ENCODE peak calls at places on chromosomes 2 and 18, in eight cellular contexts. One of them, this sample, is unnamed.
A peak's percentile ranks its signal among the peaks of the same experiment; 100 is the strongest.

GRCh38 chr2:190663839-190664238 is 15.0 kb downstream of the NAB1 start:
- DNase-seq in A673: no peak
- DNase-seq in CD4-positive, CD25-positive, alpha-beta regulatory T cell: no peak
- DNase-seq in PC-3: peak; percentile 12
- DNase-seq in pancreas: no peak
- DNase-seq in prostate gland: no peak
- DNase-seq in aorta: no peak
- DNase-seq in CD8-positive, alpha-beta memory T cell: no peak
- DNase-seq in this sample: no peak

GRCh38 chr2:214830794-214831346 is 21.4 kb upstream of the BARD1 start:
- DNase-seq in CD8-positive, alpha-beta memory T cell: no peak
- DNase-seq in pancreas: no peak
- DNase-seq in CD4-positive, CD25-positive, alpha-beta regulatory T cell: peak; percentile 22
- DNase-seq in aorta: no peak
- DNase-seq in PC-3: peak; percentile 52
- DNase-seq in prostate gland: no peak
- DNase-seq in A673: peak; percentile 18
- DNase-seq in this sample: no peak

GRCh38 chr18:55998071-55998522 is 410.1 kb upstream of the TCF4 start:
- DNase-seq in prostate gland: peak; percentile 15
- DNase-seq in CD8-positive, alpha-beta memory T cell: no peak
- DNase-seq in pancreas: peak; percentile 40
- DNase-seq in A673: peak; percentile 4
- DNase-seq in CD4-positive, CD25-positive, alpha-beta regulatory T cell: no peak
- DNase-seq in aorta: no peak
- DNase-seq in PC-3: no peak
- DNase-seq in this sample: peak; percentile 72

GRCh38 chr18:28201056-28201455 is 24.1 kb upstream of the CDH2 start:
- DNase-seq in PC-3: no peak
- DNase-seq in A673: no peak
- DNase-seq in CD8-positive, alpha-beta memory T cell: no peak
- DNase-seq in prostate gland: no peak
- DNase-seq in aorta: no peak
- DNase-seq in CD4-positive, CD25-positive, alpha-beta regulatory T cell: no peak
- DNase-seq in pancreas: no peak
- DNase-seq in this sample: no peak

GRCh38 chr2:57987835-57988573 is 58.6 kb upstream of the VRK2 start:
- DNase-seq in prostate gland: no peak
- DNase-seq in aorta: no peak
- DNase-seq in PC-3: peak; percentile 76
- DNase-seq in CD8-positive, alpha-beta memory T cell: no peak
- DNase-seq in A673: no peak
- DNase-seq in pancreas: no peak
- DNase-seq in CD4-positive, CD25-positive, alpha-beta regulatory T cell: no peak
- DNase-seq in this sample: no peak

GRCh38 chr18:26656944-26657536 is 108.7 kb upstream of the KCTD1 start:
- DNase-seq in A673: peak; percentile 33
- DNase-seq in CD4-positive, CD25-positive, alpha-beta regulatory T cell: no peak
- DNase-seq in PC-3: peak; percentile 68
- DNase-seq in prostate gland: peak; percentile 75
- DNase-seq in aorta: peak; percentile 86
- DNase-seq in CD8-positive, alpha-beta memory T cell: no peak
- DNase-seq in pancreas: peak; percentile 91
- DNase-seq in this sample: peak; percentile 65

GRCh38 chr2:86628091-86628522 is 4.4 kb upstream of the RNF103 start:
- DNase-seq in aorta: no peak
- DNase-seq in PC-3: no peak
- DNase-seq in A673: no peak
- DNase-seq in pancreas: no peak
- DNase-seq in CD4-positive, CD25-positive, alpha-beta regulatory T cell: no peak
- DNase-seq in prostate gland: no peak
- DNase-seq in CD8-positive, alpha-beta memory T cell: no peak
- DNase-seq in this sample: no peak

GRCh38 chr2:96122391-96122790 is 6.0 kb upstream of the ADRA2B start:
- DNase-seq in prostate gland: no peak
- DNase-seq in CD8-positive, alpha-beta memory T cell: no peak
- DNase-seq in A673: no peak
- DNase-seq in PC-3: no peak
- DNase-seq in CD4-positive, CD25-positive, alpha-beta regulatory T cell: no peak
- DNase-seq in aorta: no peak
- DNase-seq in pancreas: no peak
- DNase-seq in this sample: no peak

GRCh38 chr2:151239624-151240023 is 22.0 kb downstream of the RBM43 start:
- DNase-seq in CD4-positive, CD25-positive, alpha-beta regulatory T cell: no peak
- DNase-seq in prostate gland: no peak
- DNase-seq in pancreas: no peak
- DNase-seq in PC-3: no peak
- DNase-seq in A673: no peak
- DNase-seq in CD8-positive, alpha-beta memory T cell: no peak
- DNase-seq in aorta: no peak
- DNase-seq in this sample: no peak

GRCh38 chr2:188787002-188787660 is 187.0 kb upstream of the COL3A1 start:
- DNase-seq in prostate gland: no peak
- DNase-seq in A673: peak; percentile 52
- DNase-seq in aorta: no peak
- DNase-seq in CD8-positive, alpha-beta memory T cell: no peak
- DNase-seq in CD4-positive, CD25-positive, alpha-beta regulatory T cell: no peak
- DNase-seq in pancreas: no peak
- DNase-seq in PC-3: peak; percentile 53
- DNase-seq in this sample: no peak

GRCh38 chr18:24051256-24051947 is 36.8 kb downstream of the TTC39C start:
- DNase-seq in A673: no peak
- DNase-seq in CD4-positive, CD25-positive, alpha-beta regulatory T cell: no peak
- DNase-seq in PC-3: peak; percentile 69
- DNase-seq in aorta: no peak
- DNase-seq in CD8-positive, alpha-beta memory T cell: no peak
- DNase-seq in prostate gland: no peak
- DNase-seq in pancreas: no peak
- DNase-seq in this sample: no peak
- H3K4me3 ChIP-seq in A673: no peak overlapping the region
- H3K4me3 ChIP-seq in CD4-positive, CD25-positive, alpha-beta regulatory T cell: peak overlapping the region; percentile 58
- H3K4me3 ChIP-seq in PC-3: peak overlapping the region; percentile 26
- H3K4me3 ChIP-seq in aorta: no peak overlapping the region
- H3K4me3 ChIP-seq in CD8-positive, alpha-beta memory T cell: no peak overlapping the region
- H3K4me3 ChIP-seq in prostate gland: no peak overlapping the region
- H3K4me3 ChIP-seq in pancreas: no peak overlapping the region
- H3K4me3 ChIP-seq in this sample: no peak overlapping the region

GRCh38 chr2:111042261-111042660 is 78.5 kb upstream of the BCL2L11 start:
- DNase-seq in pancreas: no peak
- DNase-seq in PC-3: no peak
- DNase-seq in prostate gland: no peak
- DNase-seq in A673: no peak
- DNase-seq in aorta: no peak
- DNase-seq in CD8-positive, alpha-beta memory T cell: no peak
- DNase-seq in CD4-positive, CD25-positive, alpha-beta regulatory T cell: no peak
- DNase-seq in this sample: no peak
- H3K27me3 ChIP-seq in pancreas: no peaks in the 10 kb centered on the region
- H3K27me3 ChIP-seq in PC-3: no peaks in the 10 kb centered on the region
- H3K27me3 ChIP-seq in prostate gland: no peaks in the 10 kb centered on the region
- H3K27me3 ChIP-seq in A673: peaks cover 31% of the 10 kb centered on the region
- H3K27me3 ChIP-seq in aorta: no peaks in the 10 kb centered on the region
- H3K27me3 ChIP-seq in CD8-positive, alpha-beta memory T cell: no peaks in the 10 kb centered on the region
- H3K27me3 ChIP-seq in CD4-positive, CD25-positive, alpha-beta regulatory T cell: peaks cover 4% of the 10 kb centered on the region
- H3K27me3 ChIP-seq in this sample: peaks cover 5% of the 10 kb centered on the region

GRCh38 chr2:173593109-173593508 is 238.4 kb downstream of the CDCA7 start:
- DNase-seq in A673: no peak
- DNase-seq in PC-3: no peak
- DNase-seq in CD8-positive, alpha-beta memory T cell: no peak
- DNase-seq in CD4-positive, CD25-positive, alpha-beta regulatory T cell: no peak
- DNase-seq in aorta: no peak
- DNase-seq in pancreas: no peak
- DNase-seq in prostate gland: no peak
- DNase-seq in this sample: no peak

GRCh38 chr2:173584676-173585453 is 230.2 kb downstream of the CDCA7 start:
- DNase-seq in prostate gland: no peak
- DNase-seq in pancreas: no peak
- DNase-seq in CD8-positive, alpha-beta memory T cell: no peak
- DNase-seq in CD4-positive, CD25-positive, alpha-beta regulatory T cell: no peak
- DNase-seq in aorta: no peak
- DNase-seq in A673: no peak
- DNase-seq in PC-3: peak; percentile 57
- DNase-seq in this sample: no peak

GRCh38 chr2:173588931-173589369 is 234.3 kb downstream of the CDCA7 start:
- DNase-seq in prostate gland: no peak
- DNase-seq in PC-3: peak; percentile 65
- DNase-seq in CD8-positive, alpha-beta memory T cell: no peak
- DNase-seq in A673: no peak
- DNase-seq in pancreas: no peak
- DNase-seq in CD4-positive, CD25-positive, alpha-beta regulatory T cell: no peak
- DNase-seq in aorta: no peak
- DNase-seq in this sample: no peak

GRCh38 chr2:173589604-173590277 is 235.1 kb downstream of the CDCA7 start:
- DNase-seq in PC-3: peak; percentile 95
- DNase-seq in CD8-positive, alpha-beta memory T cell: no peak
- DNase-seq in CD4-positive, CD25-positive, alpha-beta regulatory T cell: no peak
- DNase-seq in A673: no peak
- DNase-seq in aorta: no peak
- DNase-seq in prostate gland: no peak
- DNase-seq in pancreas: no peak
- DNase-seq in this sample: peak; percentile 43

DNA sequence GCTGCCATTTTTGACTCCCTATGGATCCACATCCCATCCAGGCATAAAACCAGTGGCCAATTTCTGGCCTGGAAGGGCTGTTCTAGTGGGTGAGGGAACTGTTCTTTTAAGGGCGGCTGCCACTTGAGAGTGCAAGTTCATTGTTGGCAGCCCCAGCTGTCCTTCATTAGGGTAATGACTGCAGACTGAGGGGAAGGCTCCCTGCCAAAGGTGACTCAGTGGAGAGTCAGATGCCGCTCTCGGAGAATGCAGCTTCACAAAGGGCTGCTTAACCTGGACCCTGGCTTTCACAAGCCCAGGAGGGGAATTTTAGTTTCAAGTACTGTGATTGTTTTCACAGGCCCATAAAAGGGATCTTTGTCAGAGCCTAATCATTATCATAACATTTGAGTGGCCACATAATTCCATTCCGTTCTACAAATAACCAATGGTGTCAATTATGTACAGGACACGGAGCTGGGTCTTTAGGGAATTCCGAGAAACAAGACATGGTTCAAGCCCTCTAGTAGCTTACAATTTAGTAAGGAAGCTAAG is 235.7 kb downstream of the CDCA7 start:
- DNase-seq in CD4-positive, CD25-positive, alpha-beta regulatory T cell: no peak
- DNase-seq in CD8-positive, alpha-beta memory T cell: no peak
- DNase-seq in aorta: peak; percentile 79
- DNase-seq in A673: peak; percentile 23
- DNase-seq in PC-3: peak; percentile 98
- DNase-seq in pancreas: no peak
- DNase-seq in prostate gland: no peak
- DNase-seq in this sample: peak; percentile 97
- H3K4me3 ChIP-seq in CD4-positive, CD25-positive, alpha-beta regulatory T cell: no peak overlapping the region
- H3K4me3 ChIP-seq in CD8-positive, alpha-beta memory T cell: no peak overlapping the region
- H3K4me3 ChIP-seq in aorta: no peak overlapping the region
- H3K4me3 ChIP-seq in A673: no peak overlapping the region
- H3K4me3 ChIP-seq in PC-3: peak overlapping the region; percentile 59
- H3K4me3 ChIP-seq in pancreas: no peak overlapping the region
- H3K4me3 ChIP-seq in prostate gland: no peak overlapping the region
- H3K4me3 ChIP-seq in this sample: no peak overlapping the region

GRCh38 chr2:11679016-11679415 is 9.0 kb upstream of the NTSR2 start:
- DNase-seq in pancreas: no peak
- DNase-seq in A673: no peak
- DNase-seq in prostate gland: no peak
- DNase-seq in CD4-positive, CD25-positive, alpha-beta regulatory T cell: no peak
- DNase-seq in CD8-positive, alpha-beta memory T cell: no peak
- DNase-seq in aorta: no peak
- DNase-seq in PC-3: no peak
- DNase-seq in this sample: no peak
- H3K27me3 ChIP-seq in pancreas: no peaks in the 10 kb centered on the region
- H3K27me3 ChIP-seq in A673: peaks cover 37% of the 10 kb centered on the region
- H3K27me3 ChIP-seq in prostate gland: no peaks in the 10 kb centered on the region
- H3K27me3 ChIP-seq in CD4-positive, CD25-positive, alpha-beta regulatory T cell: peaks cover 3% of the 10 kb centered on the region
- H3K27me3 ChIP-seq in CD8-positive, alpha-beta memory T cell: no peaks in the 10 kb centered on the region
- H3K27me3 ChIP-seq in aorta: no peaks in the 10 kb centered on the region
- H3K27me3 ChIP-seq in PC-3: no peaks in the 10 kb centered on the region
- H3K27me3 ChIP-seq in this sample: no peaks in the 10 kb centered on the region

GRCh38 chr2:240966457-240966905 is 31.9 kb upstream of the SNED1 start:
- DNase-seq in PC-3: no peak
- DNase-seq in CD4-positive, CD25-positive, alpha-beta regulatory T cell: no peak
- DNase-seq in prostate gland: no peak
- DNase-seq in A673: no peak
- DNase-seq in pancreas: peak; percentile 60
- DNase-seq in aorta: peak; percentile 46
- DNase-seq in CD8-positive, alpha-beta memory T cell: no peak
- DNase-seq in this sample: no peak
- H3K4me3 ChIP-seq in PC-3: no peak overlapping the region
- H3K4me3 ChIP-seq in CD4-positive, CD25-positive, alpha-beta regulatory T cell: no peak overlapping the region
- H3K4me3 ChIP-seq in prostate gland: no peak overlapping the region
- H3K4me3 ChIP-seq in A673: no peak overlapping the region
- H3K4me3 ChIP-seq in pancreas: no peak overlapping the region
- H3K4me3 ChIP-seq in aorta: no peak overlapping the region
- H3K4me3 ChIP-seq in CD8-positive, alpha-beta memory T cell: no peak overlapping the region
- H3K4me3 ChIP-seq in this sample: no peak overlapping the region

GRCh38 chr2:20357588-20358394 is 7.1 kb upstream of the PUM2 start:
- DNase-seq in aorta: no peak
- DNase-seq in pancreas: no peak
- DNase-seq in CD4-positive, CD25-positive, alpha-beta regulatory T cell: no peak
- DNase-seq in PC-3: no peak
- DNase-seq in prostate gland: no peak
- DNase-seq in CD8-positive, alpha-beta memory T cell: no peak
- DNase-seq in A673: no peak
- DNase-seq in this sample: no peak
- H3K27me3 ChIP-seq in aorta: peaks cover 2% of the 10 kb centered on the region
- H3K27me3 ChIP-seq in pancreas: no peaks in the 10 kb centered on the region
- H3K27me3 ChIP-seq in CD4-positive, CD25-positive, alpha-beta regulatory T cell: no peaks in the 10 kb centered on the region
- H3K27me3 ChIP-seq in PC-3: no peaks in the 10 kb centered on the region
- H3K27me3 ChIP-seq in prostate gland: no peaks in the 10 kb centered on the region
- H3K27me3 ChIP-seq in CD8-positive, alpha-beta memory T cell: no peaks in the 10 kb centered on the region
- H3K27me3 ChIP-seq in A673: no peaks in the 10 kb centered on the region
- H3K27me3 ChIP-seq in this sample: no peaks in the 10 kb centered on the region

DNA sequence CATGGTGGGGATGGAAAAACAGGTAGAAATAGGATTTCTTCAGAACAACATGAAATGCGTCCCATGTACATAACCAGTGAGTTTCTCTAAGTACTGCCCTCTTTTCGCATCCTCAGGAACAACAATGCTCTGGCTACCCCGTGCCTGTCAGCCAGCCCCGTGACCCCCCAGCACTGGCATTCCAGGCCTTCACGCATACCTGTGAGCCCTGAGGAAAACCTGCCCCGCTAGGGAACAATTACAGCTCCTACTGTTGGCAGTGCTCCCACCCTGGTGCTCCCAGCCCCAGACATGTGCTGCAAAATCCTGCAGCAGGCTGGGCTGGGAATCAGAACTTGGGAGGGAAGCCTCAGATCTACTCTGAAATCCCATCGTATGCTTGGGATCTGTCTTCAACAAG is 9.1 kb downstream of the SMAD7 start:
- DNase-seq in aorta: no peak
- DNase-seq in A673: no peak
- DNase-seq in prostate gland: no peak
- DNase-seq in CD4-positive, CD25-positive, alpha-beta regulatory T cell: no peak
- DNase-seq in CD8-positive, alpha-beta memory T cell: no peak
- DNase-seq in PC-3: no peak
- DNase-seq in pancreas: peak; percentile 52
- DNase-seq in this sample: no peak
- H3K4me3 ChIP-seq in aorta: no peak overlapping the region
- H3K4me3 ChIP-seq in A673: no peak overlapping the region
- H3K4me3 ChIP-seq in prostate gland: no peak overlapping the region
- H3K4me3 ChIP-seq in CD4-positive, CD25-positive, alpha-beta regulatory T cell: peak overlapping the region; percentile 80
- H3K4me3 ChIP-seq in CD8-positive, alpha-beta memory T cell: peak overlapping the region; percentile 54
- H3K4me3 ChIP-seq in PC-3: no peak overlapping the region
- H3K4me3 ChIP-seq in pancreas: peak overlapping the region; percentile 17
- H3K4me3 ChIP-seq in this sample: no peak overlapping the region

GRCh38 chr2:27569398-27569797 is 13.4 kb upstream of the ZNF512 start:
- DNase-seq in aorta: no peak
- DNase-seq in A673: no peak
- DNase-seq in CD4-positive, CD25-positive, alpha-beta regulatory T cell: no peak
- DNase-seq in prostate gland: no peak
- DNase-seq in CD8-positive, alpha-beta memory T cell: no peak
- DNase-seq in PC-3: no peak
- DNase-seq in pancreas: no peak
- DNase-seq in this sample: no peak
- H3K27me3 ChIP-seq in aorta: peaks cover 2% of the 10 kb centered on the region
- H3K27me3 ChIP-seq in A673: peaks cover 18% of the 10 kb centered on the region
- H3K27me3 ChIP-seq in CD4-positive, CD25-positive, alpha-beta regulatory T cell: peaks cover 47% of the 10 kb centered on the region
- H3K27me3 ChIP-seq in prostate gland: no peaks in the 10 kb centered on the region
- H3K27me3 ChIP-seq in CD8-positive, alpha-beta memory T cell: no peaks in the 10 kb centered on the region
- H3K27me3 ChIP-seq in PC-3: no peaks in the 10 kb centered on the region
- H3K27me3 ChIP-seq in pancreas: no peaks in the 10 kb centered on the region
- H3K27me3 ChIP-seq in this sample: no peaks in the 10 kb centered on the region

This sample was measured in MG63.